ENCODE peak calls at places on chromosomes 5 and 9, in six cellular contexts. N is HepG2, M is K562, J is HCT116, C is H1, A is GM12878. Z is an unnamed sample.

GRCh38 chr9:121660367-121660766 is 8.9 kb downstream of the DAB2IP start:
- DNase-seq in N (no peak), M (no peak), J (no peak), C (no peak), A (no peak), Z (no peak)

GRCh38 chr9:136858844-136859757 is 7.0 kb downstream of the MAMDC4 start:
- DNase-seq in N (no peak), M (no peak), J (no peak), C (no peak), A (no peak), Z (no peak)

GRCh38 chr9:14383296-14383695 is 69.4 kb upstream of the NFIB start:
- DNase-seq in N (no peak), M (no peak), J (no peak), C (no peak), A (no peak), Z (no peak)

GRCh38 chr9:115525438-115526058 is 407.6 kb upstream of the TNC start:
- DNase-seq in N (no peak), M (no peak), J (no peak), C (no peak), A (no peak), Z (no peak)

GRCh38 chr5:160436017-160436416 is 14.4 kb downstream of the PTTG1 start:
- DNase-seq in N (no peak), M (peak), J (no peak), C (no peak), A (no peak), Z (no peak)

GRCh38 chr9:744046-744712 is 97.3 kb upstream of the DMRT1 start:
- DNase-seq in N (no peak), M (no peak), J (no peak), C (no peak), A (no peak), Z (no peak)

GRCh38 chr5:180352976-180353225 is 235 bp downstream of the GFPT2 start:
- DNase-seq in N (no peak), M (no peak), J (no peak), C (no peak), A (no peak), Z (no peak)

GRCh38 chr9:132774886-132775285 is 103.2 kb downstream of the AK8 start:
- DNase-seq in N (peak), M (no peak), J (no peak), C (no peak), A (no peak), Z (no peak)

GRCh38 chr9:18707489-18708210 is 233.7 kb downstream of the ADAMTSL1 start:
- DNase-seq in N (no peak), M (no peak), J (no peak), C (no peak), A (no peak), Z (no peak)

GRCh38 chr9:135363556-135363955 is 116.0 kb upstream of the PPP1R26 start:
- DNase-seq in N (no peak), M (no peak), J (no peak), C (no peak), A (no peak), Z (no peak)

GRCh38 chr9:83754383-83754977 is 46.7 kb upstream of the UBQLN1 start:
- DNase-seq in N (no peak), M (no peak), J (no peak), C (no peak), A (peak), Z (no peak)

GRCh38 chr5:174532453-174533126 is 191.8 kb upstream of the MSX2 start:
- DNase-seq in N (peak), M (peak), J (peak), C (peak), A (no peak), Z (peak)

GRCh38 chr5:119439140-119439625 is 13.1 kb upstream of the HSD17B4 start:
- DNase-seq in N (peak), M (no peak), J (no peak), C (no peak), A (no peak), Z (no peak)

GRCh38 chr9:27086818-27087680 is 22.0 kb upstream of the TEK start:
- DNase-seq in N (no peak), M (no peak), J (no peak), C (no peak), A (no peak), Z (no peak)

GRCh38 chr9:82488702-82489578 is 500.4 kb downstream of the SPATA31D1 start:
- DNase-seq in N (peak), M (no peak), J (no peak), C (no peak), A (no peak), Z (no peak)

GRCh38 chr5:135236187-135236835 is 162.7 kb downstream of the MACROH2A1 start:
- DNase-seq in N (no peak), M (no peak), J (no peak), C (no peak), A (no peak), Z (no peak)

GRCh38 chr5:66617223-66617861 is 21.1 kb downstream of the MAST4 start:
- DNase-seq in N (no peak), M (no peak), J (no peak), C (no peak), A (peak), Z (no peak)

GRCh38 chr5:148687427-148687826 is 33.1 kb upstream of the HTR4 start:
- DNase-seq in N (peak), M (peak), J (peak), C (peak), A (no peak), Z (peak)

GRCh38 chr9:131162886-131163285 is 37.5 kb downstream of the NUP214 start:
- DNase-seq in N (no peak), M (no peak), J (no peak), C (no peak), A (no peak), Z (no peak)

GRCh38 chr9:120393386-120394057 is 186.4 kb downstream of the CDK5RAP2 start:
- DNase-seq in N (no peak), M (no peak), J (no peak), C (no peak), A (no peak), Z (no peak)

GRCh38 chr5:97915101-97915500 is 732.1 kb upstream of the RIOK2 start:
- DNase-seq in N (no peak), M (no peak), J (no peak), C (no peak), A (no peak), Z (no peak)

GRCh38 chr5:72268753-72269410 is 51.2 kb downstream of the MRPS27 start:
- DNase-seq in N (peak), M (peak), J (peak), C (peak), A (no peak), Z (peak)

GRCh38 chr5:57566914-57567313 is 84.3 kb upstream of the ACTBL2 start:
- DNase-seq in N (no peak), M (no peak), J (no peak), C (no peak), A (no peak), Z (no peak)

GRCh38 chr9:96884443-96884842 is 30.1 kb upstream of the ZNF782 start:
- DNase-seq in N (peak), M (peak), J (peak), C (no peak), A (no peak), Z (no peak)

GRCh38 chr5:115243412-115243811 is 19.3 kb downstream of the PGGT1B start:
- DNase-seq in N (no peak), M (no peak), J (no peak), C (no peak), A (no peak), Z (no peak)

GRCh38 chr9:108142504-108143201 is 653.1 kb upstream of the KLF4 start:
- DNase-seq in N (no peak), M (no peak), J (no peak), C (no peak), A (no peak), Z (peak)

GRCh38 chr5:179393078-179393477 is 47.8 kb upstream of the ADAMTS2 start:
- DNase-seq in N (no peak), M (no peak), J (peak), C (no peak), A (no peak), Z (no peak)

GRCh38 chr5:56596154-56596553 is 219.2 kb upstream of the MAP3K1 start:
- DNase-seq in N (no peak), M (no peak), J (no peak), C (no peak), A (no peak), Z (no peak)

GRCh38 chr5:67047180-67047579 is 149.4 kb downstream of the CD180 start:
- DNase-seq in N (no peak), M (no peak), J (no peak), C (no peak), A (no peak), Z (no peak)

GRCh38 chr5:148972958-148973357 is 89.9 kb downstream of the SH3TC2 start:
- DNase-seq in N (peak), M (no peak), J (peak), C (no peak), A (no peak), Z (no peak)

GRCh38 chr5:155898284-155898683 is 428.7 kb upstream of the SGCD start:
- DNase-seq in N (no peak), M (no peak), J (no peak), C (no peak), A (no peak), Z (no peak)

GRCh38 chr5:136984772-136985455 is 514.2 kb downstream of the SPOCK1 start:
- DNase-seq in N (no peak), M (no peak), J (no peak), C (no peak), A (no peak), Z (no peak)

GRCh38 chr5:13378073-13378472 is 566.4 kb downstream of the DNAH5 start:
- DNase-seq in N (no peak), M (no peak), J (no peak), C (no peak), A (no peak), Z (no peak)

GRCh38 chr5:44862808-44863207 is 54.1 kb downstream of the MRPS30 start:
- DNase-seq in N (no peak), M (no peak), J (peak), C (no peak), A (no peak), Z (no peak)

GRCh38 chr5:66666778-66667177 is 70.6 kb downstream of the MAST4 start:
- DNase-seq in N (no peak), M (no peak), J (no peak), C (no peak), A (no peak), Z (no peak)

DNA sequence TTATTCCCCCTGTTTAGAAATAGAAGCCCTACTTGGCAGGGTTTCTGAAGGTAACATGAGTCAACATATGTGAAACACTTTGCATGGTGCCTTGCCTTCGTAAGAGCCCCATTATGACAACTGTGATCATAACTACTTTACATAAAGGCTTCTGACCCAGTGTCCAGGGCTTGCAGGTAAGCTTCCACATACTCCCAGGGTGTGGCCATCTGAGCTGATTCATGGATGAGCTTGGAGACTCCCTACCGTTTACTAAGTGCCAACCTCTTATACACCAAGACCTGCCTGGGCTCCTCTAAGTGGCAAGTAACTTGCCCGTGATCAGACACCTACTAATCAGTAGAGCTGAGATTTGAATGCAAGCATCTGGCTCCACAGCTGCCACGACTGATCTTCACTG is 62.8 kb upstream of the C5orf58 start:
- DNase-seq in N (no peak), M (no peak), J (no peak), C (no peak), A (no peak), Z (no peak)
- TF ChIP-seq ZNF274 in N (no peak), M (no peak), J (no peak), C (no peak), A (no peak), Z (no peak)

GRCh38 chr5:157740211-157740610 is 3.3 kb upstream of the LSM11 start:
- DNase-seq in N (peak), M (peak), J (peak), C (no peak), A (no peak), Z (no peak)
- TF ChIP-seq ZNF274 in N (no peak), M (no peak), J (no peak), C (no peak), A (no peak), Z (no peak)

DNA sequence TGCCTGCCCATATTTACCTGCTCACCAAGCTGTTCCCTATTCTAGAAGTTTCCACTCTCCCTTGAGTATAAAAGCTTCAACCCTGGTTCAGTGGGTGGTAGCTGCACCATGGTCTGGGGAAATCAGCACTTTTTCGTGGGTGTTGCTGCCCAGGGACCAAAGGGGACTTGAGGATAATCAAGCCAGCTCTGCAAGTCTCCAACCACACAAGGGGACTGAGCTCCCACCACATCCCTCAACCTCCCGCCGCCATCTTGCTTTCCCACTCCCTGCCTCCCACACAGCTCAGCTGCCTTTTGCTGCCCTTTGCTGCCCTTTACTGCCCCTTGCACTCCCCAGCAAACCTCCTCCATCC is 210.0 kb downstream of the AUH start:
- DNase-seq in N (no peak), M (no peak), J (no peak), C (no peak), A (no peak), Z (no peak)
- TF ChIP-seq ZNF274 in N (no peak), M (no peak), J (no peak), C (no peak), A (no peak), Z (no peak)

DNA sequence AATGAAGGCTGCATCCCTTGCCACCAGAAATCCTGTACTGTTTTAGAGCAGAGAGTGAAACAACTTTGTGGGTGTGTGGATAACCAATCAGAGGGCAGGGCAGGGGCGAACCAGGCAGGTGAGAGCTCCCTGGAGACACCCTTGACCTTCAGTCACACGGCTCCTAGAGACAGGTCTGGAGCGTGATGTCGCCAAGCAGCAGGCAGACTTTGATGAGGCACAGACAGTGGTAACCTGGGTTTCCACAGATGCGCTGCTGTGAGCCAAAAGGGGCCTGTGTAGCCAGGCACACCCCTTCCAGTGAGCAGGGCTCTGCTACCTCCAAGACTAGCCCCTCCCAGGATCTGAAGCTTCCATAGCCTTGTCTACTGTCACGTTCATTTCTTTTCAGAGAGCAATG is 317.8 kb upstream of the ADCY2 start:
- DNase-seq in N (no peak), M (no peak), J (no peak), C (no peak), A (no peak), Z (no peak)
- TF ChIP-seq ZNF274 in N (no peak), M (no peak), J (no peak), C (no peak), A (no peak), Z (no peak)

DNA sequence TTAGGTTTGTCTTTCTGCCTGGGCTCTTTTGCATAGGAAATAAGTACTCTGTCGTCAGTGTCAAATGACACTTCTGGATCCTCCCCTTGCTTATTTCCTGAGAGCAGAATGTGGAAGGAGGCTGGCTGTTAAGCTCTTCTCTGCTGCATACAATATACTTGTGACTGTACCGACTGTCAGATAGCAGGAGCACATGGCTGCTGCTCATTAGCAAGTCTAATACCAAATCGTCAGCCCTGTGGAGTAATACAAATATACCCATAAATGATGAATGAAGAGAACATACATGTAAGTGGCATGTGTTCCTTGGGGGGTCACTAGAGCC is at the start of gene GPR151:
- DNase-seq in N (no peak), M (no peak), J (no peak), C (no peak), A (no peak), Z (no peak)
- TF ChIP-seq ZNF274 in N (no peak), M (no peak), J (no peak), C (no peak), A (no peak), Z (no peak)